ENCODE peak calls at places on chromosomes 7 and 10, in nine cellular contexts. Y, X, P, S, A, K, E, Q and Z are unnamed samples.

GRCh38 chr10:131822013-131822693 is 78.7 kb upstream of the PPP2R2D start:
- DNase-seq in Y (no peak), A (no peak), E (no peak), Q (no peak), S (no peak), P (no peak), K (no peak), X (no peak), Z (no peak)

GRCh38 chr7:38291650-38292049 is 18.2 kb upstream of the TARP start:
- DNase-seq in Y (no peak), X (no peak), K (no peak), Q (no peak), E (no peak), S (no peak), A (no peak), P (no peak), Z (no peak)

GRCh38 chr7:30240401-30240800 is 44.0 kb upstream of the ZNRF2 start:
- DNase-seq in S (no peak), X (no peak), P (peak), K (no peak), Y (no peak), Q (no peak), A (no peak), E (no peak), Z (no peak)

GRCh38 chr10:70191906-70192305 is 21.6 kb upstream of the SAR1A start:
- DNase-seq in X (no peak), Q (no peak), A (no peak), Y (no peak), E (peak), P (peak), K (peak), S (no peak), Z (peak)

GRCh38 chr7:148480479-148481146 is 110.0 kb upstream of the C7orf33 start:
- DNase-seq in S (no peak), Q (no peak), P (no peak), K (no peak), X (no peak), Y (no peak), A (no peak), E (no peak), Z (peak)

GRCh38 chr10:60816624-60817023 is 38.3 kb downstream of the CDK1 start:
- DNase-seq in S (peak), Y (peak), X (no peak), P (peak), A (peak), Q (no peak), E (peak), K (peak), Z (peak)

GRCh38 chr7:152543801-152544200 is 108.0 kb upstream of the KMT2C start:
- DNase-seq in A (no peak), S (no peak), K (no peak), X (no peak), E (no peak), P (no peak), Q (no peak), Y (no peak), Z (no peak)

GRCh38 chr10:112752268-112752667 is 197.8 kb upstream of the TCF7L2 start:
- DNase-seq in E (peak), A (no peak), K (no peak), P (no peak), Q (no peak), S (no peak), Y (no peak), X (no peak), Z (no peak)

GRCh38 chr7:32275216-32275979 is 205.2 kb upstream of the PDE1C start:
- DNase-seq in S (no peak), P (peak), Q (no peak), K (no peak), E (no peak), Y (no peak), X (no peak), A (no peak), Z (no peak)

GRCh38 chr7:47669178-47669878 is 87.4 kb upstream of the TNS3 start:
- DNase-seq in E (peak), X (no peak), P (peak), S (no peak), Y (peak), A (no peak), K (no peak), Q (peak), Z (peak)

GRCh38 chr7:99029481-99030144 is 114.3 kb downstream of the SMURF1 start:
- DNase-seq in A (no peak), Y (no peak), P (no peak), E (peak), K (no peak), Q (no peak), S (no peak), X (no peak), Z (no peak)
- H3K27ac ChIP-seq in A (no peak), Y (peak), P (no peak), E (peak), K (no peak), Q (peak), S (no peak), X (no peak), Z (no peak)

GRCh38 chr10:116753759-116754158 is 11.4 kb upstream of the HSPA12A start:
- DNase-seq in K (no peak), Y (peak), P (peak), E (peak), A (no peak), X (no peak), S (no peak), Q (no peak), Z (no peak)

GRCh38 chr10:116752969-116753665 is 10.8 kb upstream of the HSPA12A start:
- DNase-seq in S (no peak), Y (no peak), K (no peak), Q (no peak), E (no peak), P (no peak), X (no peak), A (no peak), Z (no peak)

GRCh38 chr10:116760919-116761318 is 18.6 kb upstream of the HSPA12A start:
- DNase-seq in A (no peak), E (peak), Y (no peak), Q (no peak), X (no peak), S (no peak), P (no peak), K (no peak), Z (no peak)

GRCh38 chr10:116756277-116756676 is 13.9 kb upstream of the HSPA12A start:
- DNase-seq in X (no peak), P (no peak), Q (peak), A (no peak), Y (peak), E (peak), S (no peak), K (no peak), Z (no peak)

DNA sequence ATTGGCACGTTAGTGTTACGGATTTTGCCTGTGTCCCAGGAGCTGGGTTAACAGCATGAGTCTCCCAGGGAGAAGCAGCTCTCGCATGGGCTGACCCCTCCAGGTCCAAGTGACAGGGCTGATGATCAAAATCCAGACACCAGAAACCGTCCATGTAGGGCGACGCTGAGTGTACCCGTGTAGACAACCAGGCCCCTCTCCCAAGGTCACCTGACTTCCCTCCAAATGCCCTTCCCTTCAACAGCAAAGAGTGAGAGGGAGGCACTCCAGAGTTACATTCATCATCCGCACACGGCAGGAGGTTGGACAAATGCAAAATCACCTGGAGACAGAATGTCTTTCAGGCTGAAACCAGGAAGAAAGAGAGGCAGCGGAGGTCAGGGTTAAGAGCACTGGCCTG is 14.9 kb upstream of the HSPA12A start:
- DNase-seq in K (no peak), X (no peak), P (no peak), Q (no peak), A (no peak), E (no peak), S (no peak), Y (no peak), Z (no peak)
- H3K27ac ChIP-seq in K (no peak), X (no peak), P (no peak), Q (no peak), A (no peak), E (no peak), S (no peak), Y (peak), Z (no peak)

GRCh38 chr7:157008206-157009169 is 2.0 kb downstream of the MNX1 start:
- DNase-seq in P (no peak), X (peak), E (no peak), K (no peak), A (no peak), Y (no peak), Q (no peak), S (no peak), Z (no peak)
- H3K27ac ChIP-seq in P (no peak), X (peak), E (no peak), K (no peak), A (peak), Y (no peak), Q (no peak), S (no peak), Z (no peak)

GRCh38 chr7:139666501-139666900 is 111.3 kb downstream of the HIPK2 start:
- DNase-seq in A (no peak), E (no peak), X (no peak), Y (no peak), Q (no peak), S (no peak), K (no peak), P (no peak), Z (no peak)
- H3K27ac ChIP-seq in A (no peak), E (no peak), X (no peak), Y (no peak), Q (no peak), S (no peak), K (no peak), P (no peak), Z (no peak)

GRCh38 chr10:22623624-22624263 is 90.6 kb downstream of the PIP4K2A start:
- DNase-seq in E (peak), A (no peak), X (no peak), K (no peak), P (no peak), S (no peak), Y (no peak), Q (no peak), Z (no peak)

GRCh38 chr10:22622242-22622806 is 92.1 kb downstream of the PIP4K2A start:
- DNase-seq in P (no peak), Y (no peak), K (no peak), S (no peak), X (no peak), E (no peak), Q (no peak), A (no peak), Z (no peak)

GRCh38 chr10:22626784-22627183 is 87.6 kb downstream of the PIP4K2A start:
- DNase-seq in X (no peak), P (no peak), S (no peak), Q (no peak), K (no peak), Y (no peak), A (no peak), E (peak), Z (no peak)

GRCh38 chr10:22625511-22626288 is 88.7 kb downstream of the PIP4K2A start:
- DNase-seq in E (no peak), X (no peak), Q (no peak), P (no peak), A (no peak), K (no peak), S (no peak), Y (no peak), Z (no peak)

DNA sequence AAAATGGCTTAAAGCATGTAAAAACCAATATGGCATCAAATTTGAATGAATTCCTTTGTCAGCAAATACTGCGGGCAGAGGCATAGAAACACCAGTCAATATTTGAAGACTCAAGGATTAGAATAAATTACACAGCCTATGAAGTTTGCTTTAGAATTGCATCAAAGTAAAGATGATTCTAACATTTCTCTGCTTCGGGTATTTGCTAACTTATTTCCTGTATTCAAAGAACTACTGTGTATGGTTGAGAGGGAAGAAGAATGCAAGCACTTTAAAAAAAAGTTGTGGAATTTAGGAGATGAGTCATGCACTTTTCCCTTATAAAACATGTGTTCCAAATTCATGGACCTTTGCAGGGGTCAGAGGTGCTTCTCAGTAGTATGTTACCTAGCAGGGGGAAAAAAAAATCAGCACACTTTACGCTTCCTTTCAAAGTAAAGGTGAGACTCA is 90.1 kb downstream of the PIP4K2A start:
- DNase-seq in E (peak), Q (no peak), Y (no peak), K (peak), X (no peak), S (no peak), P (peak), A (no peak), Z (peak)
- H3K27ac ChIP-seq in E (peak), Q (no peak), Y (no peak), K (peak), X (no peak), S (peak), P (no peak), A (peak), Z (peak)

GRCh38 chr10:34791228-34791627 is 23.9 kb downstream of the PARD3 start:
- DNase-seq in E (no peak), Y (no peak), X (no peak), S (no peak), P (no peak), Q (no peak), K (no peak), A (no peak), Z (no peak)
- H3K27ac ChIP-seq in E (no peak), Y (no peak), X (no peak), S (no peak), P (no peak), Q (no peak), K (no peak), A (no peak), Z (no peak)

DNA sequence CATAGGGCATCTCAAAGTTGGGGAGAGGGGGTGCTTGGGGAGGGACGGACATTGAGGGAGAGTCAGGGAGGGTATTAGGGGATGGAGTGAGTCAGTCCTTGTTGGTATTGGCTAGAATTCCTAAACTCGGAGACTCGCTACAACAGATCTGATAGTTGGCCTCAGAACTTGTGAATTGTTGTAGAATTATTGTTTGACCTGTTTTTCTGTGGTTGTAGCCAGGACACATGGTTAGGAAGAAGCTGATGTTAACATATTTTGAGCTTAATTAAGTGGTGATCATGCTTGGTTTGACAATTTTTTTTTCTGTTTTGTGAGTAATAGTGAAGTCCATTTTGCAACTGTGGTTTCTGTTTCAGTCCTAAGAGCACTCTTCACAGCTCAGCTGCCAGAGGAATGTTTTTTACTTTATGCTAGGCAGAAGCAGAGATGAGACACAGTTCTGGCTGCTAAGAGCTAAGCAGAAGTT is 1190.3 kb upstream of the C7orf33 start:
- DNase-seq in K (no peak), Y (no peak), S (no peak), P (no peak), Q (no peak), X (no peak), A (no peak), E (peak), Z (no peak)
- H3K27ac ChIP-seq in K (no peak), Y (no peak), S (no peak), P (no peak), Q (no peak), X (no peak), A (no peak), E (peak), Z (no peak)

GRCh38 chr7:2663121-2663886 is 24.7 kb upstream of the AMZ1 start:
- DNase-seq in X (peak), S (no peak), E (no peak), Y (no peak), Q (peak), A (no peak), K (no peak), P (no peak), Z (no peak)

GRCh38 chr7:2660359-2661095 is 27.5 kb upstream of the AMZ1 start:
- DNase-seq in E (peak), Q (no peak), A (no peak), Y (no peak), S (no peak), X (peak), K (no peak), P (no peak), Z (peak)

GRCh38 chr7:2662273-2663120 is 25.5 kb upstream of the AMZ1 start:
- DNase-seq in Y (no peak), Q (no peak), P (no peak), S (no peak), E (no peak), K (no peak), A (no peak), X (peak), Z (no peak)

GRCh38 chr7:2661096-2661449 is 26.9 kb upstream of the AMZ1 start:
- DNase-seq in Y (no peak), K (no peak), Q (no peak), P (no peak), S (no peak), E (no peak), X (peak), A (no peak), Z (no peak)

GRCh38 chr7:2661602-2662272 is 26.3 kb upstream of the AMZ1 start:
- DNase-seq in Q (no peak), P (no peak), X (peak), Y (no peak), E (no peak), A (no peak), K (no peak), S (no peak), Z (no peak)
- H3K27ac ChIP-seq in Q (no peak), P (no peak), X (no peak), Y (no peak), E (no peak), A (no peak), K (no peak), S (no peak), Z (no peak)

DNA sequence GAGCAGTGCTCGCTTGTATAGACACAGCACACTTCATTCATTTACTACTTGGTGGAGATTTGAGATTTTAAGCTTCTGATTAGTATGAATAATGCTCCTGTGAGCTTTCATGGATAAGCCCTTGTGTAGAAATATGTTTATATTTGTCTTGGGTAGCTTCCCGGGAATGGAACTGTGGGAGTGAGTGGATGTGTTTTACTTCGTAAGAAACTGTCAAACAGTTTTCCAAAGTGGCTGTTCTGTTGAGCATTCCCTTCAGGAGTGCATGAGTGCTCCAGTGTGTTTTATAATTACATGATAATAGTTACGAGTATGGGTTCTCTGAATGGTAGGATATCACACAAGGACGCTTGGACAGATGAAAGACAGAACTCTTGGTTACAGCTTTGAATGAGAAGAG is 49.4 kb downstream of the VWC2 start:
- DNase-seq in Q (no peak), K (no peak), P (no peak), X (no peak), S (no peak), E (no peak), A (no peak), Y (no peak), Z (no peak)
- H3K27ac ChIP-seq in Q (no peak), K (no peak), P (no peak), X (no peak), S (no peak), E (no peak), A (no peak), Y (no peak), Z (no peak)

GRCh38 chr10:72693599-72693915 is 1.6 kb downstream of the MCU start:
- DNase-seq in E (peak), Q (no peak), P (no peak), K (no peak), S (no peak), Y (no peak), A (no peak), X (no peak), Z (peak)
- H3K27ac ChIP-seq in E (no peak), Q (no peak), P (peak), K (no peak), S (no peak), Y (peak), A (peak), X (no peak), Z (no peak)